ENCODE peak calls at places on chromosomes 12 and 14, in four cellular contexts. F is neural progenitor cell, V is RPMI7951, R is ELF-1. P is an unnamed sample.

GRCh38 chr14:21915814-21916213 is 242.2 kb upstream of the OR4E1 start:
- DNase-seq in F (no peak), V (peak), R (no peak), P (no peak)

GRCh38 chr12:29559194-29559593 is 61.7 kb upstream of the OVCH1 start:
- DNase-seq in F (no peak), V (no peak), R (no peak), P (no peak)

GRCh38 chr14:70514168-70515069 is 20.4 kb downstream of the ADAM20 start:
- DNase-seq in F (no peak), V (peak), R (no peak), P (no peak)

GRCh38 chr12:114294303-114294685 is 111.7 kb downstream of the TBX5 start:
- DNase-seq in F (no peak), V (no peak), R (no peak), P (no peak)

GRCh38 chr12:48351022-48351708 is 446 bp upstream of the ZNF641 start:
- DNase-seq in F (no peak), V (peak), R (peak), P (no peak)

GRCh38 chr12:91729543-91729942 is 416.1 kb downstream of the BTG1 start:
- DNase-seq in F (no peak), V (no peak), R (no peak), P (no peak)

GRCh38 chr14:30108975-30109700 is 181.5 kb upstream of the PRKD1 start:
- DNase-seq in F (no peak), V (no peak), R (no peak), P (no peak)

GRCh38 chr14:44586910-44587309 is 79.8 kb upstream of the FSCB start:
- DNase-seq in F (no peak), V (no peak), R (no peak), P (no peak)

GRCh38 chr14:93183596-93184317 is 940 bp downstream of the MOAP1 start:
- DNase-seq in F (no peak), V (no peak), R (no peak), P (no peak)

GRCh38 chr14:37874429-37875109 is 279.1 kb downstream of the TTC6 start:
- DNase-seq in F (peak), V (peak), R (peak), P (peak)

GRCh38 chr14:75979071-75979571 is 2.7 kb downstream of the TGFB3 start:
- DNase-seq in F (peak), V (peak), R (peak), P (peak)

GRCh38 chr14:49505026-49505766 is 81.0 kb downstream of the RPS29 start:
- DNase-seq in F (no peak), V (no peak), R (peak), P (no peak)

GRCh38 chr12:6089041-6089823 is 35.2 kb downstream of the VWF start:
- DNase-seq in F (no peak), V (no peak), R (peak), P (peak)

GRCh38 chr14:67536087-67536486 is 3.0 kb downstream of the PLEKHH1 start:
- DNase-seq in F (no peak), V (no peak), R (no peak), P (peak)

GRCh38 chr14:55605793-55606192 is 25.8 kb downstream of the KTN1 start:
- DNase-seq in F (no peak), V (peak), R (no peak), P (no peak)

GRCh38 chr12:65335021-65335714 is 56.7 kb downstream of the MSRB3 start:
- DNase-seq in F (no peak), V (peak), R (peak), P (no peak)

P was measured in endodermal cell.